ENCODE peak calls at places on chromosomes 3 and 15, in six cellular contexts. L, W, Y, U, J and I are unnamed samples.

GRCh38 chr15:38541046-38541445 is 23.6 kb downstream of the RASGRP1 start:
- DNase-seq in L (no peak), W (no peak), Y (no peak), U (no peak), J (no peak), I (no peak)

GRCh38 chr3:160911399-160911798 is 155.4 kb downstream of the PPM1L start:
- DNase-seq in L (no peak), W (no peak), Y (no peak), U (no peak), J (no peak), I (no peak)

GRCh38 chr3:111333642-111334041 is 208.4 kb upstream of the CD96 start:
- DNase-seq in L (no peak), W (no peak), Y (no peak), U (no peak), J (no peak), I (no peak)

GRCh38 chr3:13240928-13241618 is 167.8 kb upstream of the IQSEC1 start:
- DNase-seq in L (no peak), W (no peak), Y (no peak), U (no peak), J (no peak), I (no peak)

GRCh38 chr15:39695793-39696192 is 86.8 kb downstream of the FSIP1 start:
- DNase-seq in L (no peak), W (no peak), Y (no peak), U (no peak), J (no peak), I (no peak)

GRCh38 chr3:142977399-142977728 is 13.9 kb upstream of the PAQR9 start:
- DNase-seq in L (no peak), W (no peak), Y (no peak), U (no peak), J (no peak), I (no peak)

GRCh38 chr15:32774022-32774421 is 56.2 kb downstream of the GREM1 start:
- DNase-seq in L (no peak), W (no peak), Y (no peak), U (no peak), J (no peak), I (no peak)

GRCh38 chr3:61848885-61849284 is 287.5 kb downstream of the PTPRG start:
- DNase-seq in L (no peak), W (no peak), Y (no peak), U (no peak), J (no peak), I (no peak)

GRCh38 chr3:116512281-116512680 is 67.0 kb upstream of the LSAMP start:
- DNase-seq in L (no peak), W (no peak), Y (no peak), U (no peak), J (no peak), I (no peak)

GRCh38 chr3:46406440-46406785 is 453 bp downstream of the CCR5AS start:
- DNase-seq in L (no peak), W (no peak), Y (no peak), U (no peak), J (no peak), I (no peak)

GRCh38 chr3:38549957-38550840 is 54.1 kb downstream of the EXOG start:
- DNase-seq in L (no peak), W (no peak), Y (no peak), U (no peak), J (peak; percentile 16), I (no peak)

GRCh38 chr3:126351086-126351770 is 6.0 kb downstream of the KLF15 start:
- DNase-seq in L (peak; percentile 24), W (peak; percentile 15), Y (no peak), U (no peak), J (no peak), I (no peak)

GRCh38 chr3:151538706-151539403 is 78.0 kb upstream of the IGSF10 start:
- DNase-seq in L (no peak), W (no peak), Y (no peak), U (no peak), J (no peak), I (no peak)

GRCh38 chr3:71973337-71974030 is 188.5 kb upstream of the PROK2 start:
- DNase-seq in L (peak; percentile 37), W (no peak), Y (no peak), U (no peak), J (no peak), I (no peak)

GRCh38 chr3:182212479-182213076 is 500.9 kb downstream of the SOX2 start:
- DNase-seq in L (peak; percentile 50), W (peak; percentile 14), Y (no peak), U (no peak), J (peak; percentile 54), I (peak; percentile 19)

GRCh38 chr3:29582310-29582709 is 301.4 kb downstream of the RBMS3 start:
- DNase-seq in L (no peak), W (no peak), Y (no peak), U (no peak), J (no peak), I (no peak)

GRCh38 chr15:89335289-89336041 is 841 bp upstream of the POLG start:
- DNase-seq in L (no peak), W (no peak), Y (peak; percentile 57), U (peak; percentile 73), J (no peak), I (no peak)

GRCh38 chr3:14358426-14359211 is 43.8 kb upstream of the SLC6A6 start:
- DNase-seq in L (no peak), W (no peak), Y (no peak), U (no peak), J (peak; percentile 86), I (peak; percentile 76)

GRCh38 chr15:77702211-77702957 is 69.7 kb upstream of the LINGO1 start:
- DNase-seq in L (peak; percentile 25), W (peak; percentile 17), Y (no peak), U (peak; percentile 88), J (no peak), I (no peak)

GRCh38 chr3:133644768-133645167 is 17.0 kb downstream of the TOPBP1 start:
- DNase-seq in L (no peak), W (no peak), Y (no peak), U (no peak), J (no peak), I (no peak)

GRCh38 chr15:50127255-50127777 is 8.3 kb upstream of the ATP8B4 start:
- DNase-seq in L (no peak), W (no peak), Y (no peak), U (no peak), J (no peak), I (no peak)

GRCh38 chr3:131303848-131304247 is 77.7 kb upstream of the NUDT16 start:
- DNase-seq in L (no peak), W (no peak), Y (no peak), U (no peak), J (no peak), I (no peak)

GRCh38 chr3:33438284-33438668 is 1.9 kb downstream of the UBP1 start:
- DNase-seq in L (no peak), W (peak; percentile 29), Y (no peak), U (no peak), J (no peak), I (no peak)

GRCh38 chr3:33440328-33440577 is at the start of gene UBP1:
- DNase-seq in L (peak; percentile 100), W (peak; percentile 99), Y (no peak), U (no peak), J (peak; percentile 100), I (peak; percentile 98)

GRCh38 chr3:33440578-33441321 is 545 bp upstream of the UBP1 start:
- DNase-seq in L (peak; percentile 68), W (peak; percentile 88), Y (peak; percentile 99), U (peak; percentile 95), J (peak; percentile 87), I (no peak)

GRCh38 chr3:33438871-33439270 is 1.3 kb downstream of the UBP1 start:
- DNase-seq in L (no peak), W (no peak), Y (no peak), U (no peak), J (no peak), I (no peak)

GRCh38 chr3:33439421-33440327 is 531 bp downstream of the UBP1 start:
- DNase-seq in L (peak; percentile 60), W (peak; percentile 62), Y (peak; percentile 46), U (peak; percentile 60), J (peak; percentile 56), I (peak; percentile 64)
- TF ChIP-seq POLR2A in L (peak; percentile 80), W (peak; percentile 46), Y (peak; percentile 75), U (no peak), J (no peak), I (no peak)

GRCh38 chr15:55344206-55344605 is 25.2 kb downstream of the PIGB start:
- DNase-seq in L (no peak), W (no peak), Y (no peak), U (no peak), J (no peak), I (no peak)
- H3K4me1 ChIP-seq in L (no peaks in the 10 kb centered on the region), W (no peaks in the 10 kb centered on the region), Y (no peaks in the 10 kb centered on the region), U (peaks cover 5% of the 10 kb centered on the region), J (peaks cover 8% of the 10 kb centered on the region), I (no peaks in the 10 kb centered on the region)

DNA sequence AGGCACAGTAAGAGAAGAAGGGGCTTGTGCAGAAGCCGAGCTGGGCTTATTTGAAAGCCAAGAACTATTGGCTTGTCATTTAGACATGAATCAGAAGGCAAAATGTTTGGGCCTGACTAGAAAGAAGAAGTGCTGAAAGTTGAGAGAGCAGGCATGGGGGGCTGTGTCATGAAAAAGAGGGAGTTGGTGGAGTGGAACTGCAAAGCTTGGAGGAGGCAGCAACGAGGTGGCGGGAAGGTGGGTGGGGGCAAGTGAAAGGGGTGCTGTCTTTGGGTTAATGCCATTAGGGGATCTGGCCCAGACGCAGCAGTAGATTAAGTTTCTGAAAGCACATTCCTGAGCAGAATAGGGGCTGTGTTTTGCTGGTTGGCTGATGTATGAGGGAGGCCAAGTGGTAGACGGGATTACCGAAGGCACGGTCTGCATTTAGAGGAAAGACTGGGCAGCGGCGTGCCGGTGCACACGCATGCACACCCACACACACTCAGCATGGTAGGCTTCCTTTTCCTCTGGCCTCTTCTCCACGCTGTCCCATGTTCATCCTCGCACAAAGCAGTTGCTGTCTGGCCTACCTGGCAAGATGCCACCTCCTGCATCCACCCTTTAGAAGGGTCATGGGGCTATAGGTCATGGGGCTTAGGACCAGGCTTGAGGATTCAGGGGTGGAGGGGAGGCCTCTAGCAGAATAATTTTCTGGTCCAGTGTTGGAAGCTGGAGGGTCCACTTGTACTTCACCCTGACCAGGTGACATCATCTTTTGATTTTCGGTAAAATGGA is 43.0 kb downstream of the BOC start:
- DNase-seq in L (no peak), W (no peak), Y (no peak), U (no peak), J (no peak), I (no peak)
- H3K27ac ChIP-seq in L (no peak overlapping the region), W (no peak overlapping the region), Y (peak overlapping the region; percentile 47), U (no peak overlapping the region), J (peak overlapping the region; percentile 64), I (peak overlapping the region; percentile 92)

DNA sequence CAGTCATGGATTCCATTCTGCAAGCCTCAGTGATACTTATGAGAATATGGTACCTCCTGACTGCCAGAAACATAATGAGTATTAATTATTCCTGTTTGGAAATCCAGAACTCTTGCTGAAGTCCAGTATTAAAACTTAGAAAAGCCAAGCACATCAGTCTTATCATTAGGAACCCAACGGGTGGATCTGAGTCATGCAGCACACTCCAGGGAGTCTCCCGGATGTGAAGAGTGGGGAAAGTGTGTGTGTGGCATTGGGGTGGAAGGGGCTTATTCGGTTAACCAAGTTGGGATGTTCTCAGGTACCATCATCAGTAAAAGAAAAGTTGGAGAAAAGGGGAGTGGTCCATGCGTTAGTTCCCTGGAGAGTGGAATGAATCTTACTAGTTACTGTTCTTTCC is 181.1 kb downstream of the PLCL2 start:
- DNase-seq in L (no peak), W (no peak), Y (no peak), U (no peak), J (no peak), I (no peak)
- TF ChIP-seq POLR2A in L (no peak), W (no peak), Y (no peak), U (no peak), J (no peak), I (no peak)